ENCODE peak calls at places on chromosomes 3 and 15, in seven cellular contexts. One of them, this sample, is unnamed.
A peak's percentile ranks its signal among the peaks of the same experiment; 100 is the strongest.

GRCh38 chr15:64369078-64369607 is 12.1 kb downstream of the PCLAF start:
- DNase-seq in tibial artery: no peak
- DNase-seq in CD8-positive, alpha-beta T cell: no peak
- DNase-seq in ascending aorta: no peak
- DNase-seq in PC-3: no peak
- DNase-seq in heart left ventricle: no peak
- DNase-seq in uterus: no peak
- DNase-seq in this sample: no peak

GRCh38 chr3:41742127-41742526 is 219.8 kb downstream of the ULK4 start:
- DNase-seq in tibial artery: no peak
- DNase-seq in CD8-positive, alpha-beta T cell: no peak
- DNase-seq in ascending aorta: no peak
- DNase-seq in PC-3: no peak
- DNase-seq in heart left ventricle: no peak
- DNase-seq in uterus: no peak
- DNase-seq in this sample: no peak

GRCh38 chr3:8972614-8973013 is 9.3 kb upstream of the RAD18 start:
- DNase-seq in tibial artery: no peak
- DNase-seq in CD8-positive, alpha-beta T cell: no peak
- DNase-seq in ascending aorta: no peak
- DNase-seq in PC-3: peak; percentile 66
- DNase-seq in heart left ventricle: no peak
- DNase-seq in uterus: no peak
- DNase-seq in this sample: no peak

GRCh38 chr3:181700168-181701087 is 11.3 kb upstream of the SOX2 start:
- DNase-seq in tibial artery: no peak
- DNase-seq in CD8-positive, alpha-beta T cell: peak; percentile 35
- DNase-seq in ascending aorta: no peak
- DNase-seq in PC-3: peak; percentile 76
- DNase-seq in heart left ventricle: no peak
- DNase-seq in uterus: peak; percentile 43
- DNase-seq in this sample: peak; percentile 79

GRCh38 chr15:99584081-99584600 is 18.4 kb downstream of the MEF2A start:
- DNase-seq in tibial artery: no peak
- DNase-seq in CD8-positive, alpha-beta T cell: no peak
- DNase-seq in ascending aorta: no peak
- DNase-seq in PC-3: no peak
- DNase-seq in heart left ventricle: no peak
- DNase-seq in uterus: no peak
- DNase-seq in this sample: no peak

GRCh38 chr3:11591401-11592266 is 52.1 kb downstream of the VGLL4 start:
- DNase-seq in tibial artery: peak; percentile 82
- DNase-seq in CD8-positive, alpha-beta T cell: no peak
- DNase-seq in ascending aorta: no peak
- DNase-seq in PC-3: peak; percentile 50
- DNase-seq in heart left ventricle: no peak
- DNase-seq in uterus: peak; percentile 54
- DNase-seq in this sample: no peak

GRCh38 chr3:9793161-9793781 is 389 bp downstream of the ARPC4 start:
- DNase-seq in tibial artery: no peak
- DNase-seq in CD8-positive, alpha-beta T cell: no peak
- DNase-seq in ascending aorta: no peak
- DNase-seq in PC-3: peak; percentile 26
- DNase-seq in heart left ventricle: no peak
- DNase-seq in uterus: no peak
- DNase-seq in this sample: peak; percentile 50

GRCh38 chr3:72548992-72549391 is 299.3 kb downstream of the SHQ1 start:
- DNase-seq in tibial artery: no peak
- DNase-seq in CD8-positive, alpha-beta T cell: no peak
- DNase-seq in ascending aorta: no peak
- DNase-seq in PC-3: no peak
- DNase-seq in heart left ventricle: no peak
- DNase-seq in uterus: no peak
- DNase-seq in this sample: no peak

GRCh38 chr3:4994823-4995499 is 15.7 kb downstream of the BHLHE40 start:
- DNase-seq in tibial artery: peak; percentile 95
- DNase-seq in CD8-positive, alpha-beta T cell: no peak
- DNase-seq in ascending aorta: peak; percentile 84
- DNase-seq in PC-3: peak; percentile 92
- DNase-seq in heart left ventricle: peak; percentile 86
- DNase-seq in uterus: peak; percentile 66
- DNase-seq in this sample: no peak

GRCh38 chr3:49173116-49173791 is 1.9 kb downstream of the KLHDC8B start:
- DNase-seq in tibial artery: no peak
- DNase-seq in CD8-positive, alpha-beta T cell: no peak
- DNase-seq in ascending aorta: no peak
- DNase-seq in PC-3: no peak
- DNase-seq in heart left ventricle: peak; percentile 80
- DNase-seq in uterus: peak; percentile 55
- DNase-seq in this sample: no peak

GRCh38 chr3:131840151-131840797 is 194.5 kb downstream of the CPNE4 start:
- DNase-seq in tibial artery: no peak
- DNase-seq in CD8-positive, alpha-beta T cell: no peak
- DNase-seq in ascending aorta: no peak
- DNase-seq in PC-3: peak; percentile 53
- DNase-seq in heart left ventricle: no peak
- DNase-seq in uterus: no peak
- DNase-seq in this sample: no peak

GRCh38 chr3:39158138-39158715 is 4.8 kb upstream of the CSRNP1 start:
- DNase-seq in tibial artery: no peak
- DNase-seq in CD8-positive, alpha-beta T cell: no peak
- DNase-seq in ascending aorta: no peak
- DNase-seq in PC-3: no peak
- DNase-seq in heart left ventricle: no peak
- DNase-seq in uterus: no peak
- DNase-seq in this sample: no peak

GRCh38 chr3:50627407-50628051 is 10.6 kb downstream of the MAPKAPK3 start:
- DNase-seq in tibial artery: no peak
- DNase-seq in CD8-positive, alpha-beta T cell: no peak
- DNase-seq in ascending aorta: no peak
- DNase-seq in PC-3: peak; percentile 97
- DNase-seq in heart left ventricle: peak; percentile 73
- DNase-seq in uterus: no peak
- DNase-seq in this sample: no peak
- TF ChIP-seq CTCF in tibial artery: no peak
- TF ChIP-seq CTCF in CD8-positive, alpha-beta T cell: no peak
- TF ChIP-seq CTCF in ascending aorta: no peak
- TF ChIP-seq CTCF in PC-3: peak; percentile 64
- TF ChIP-seq CTCF in heart left ventricle: no peak
- TF ChIP-seq CTCF in uterus: no peak
- TF ChIP-seq CTCF in this sample: peak; percentile 25

GRCh38 chr15:23567921-23568320 is 2.4 kb downstream of the MKRN3 start:
- DNase-seq in tibial artery: no peak
- DNase-seq in CD8-positive, alpha-beta T cell: no peak
- DNase-seq in ascending aorta: no peak
- DNase-seq in PC-3: no peak
- DNase-seq in heart left ventricle: no peak
- DNase-seq in uterus: no peak
- DNase-seq in this sample: no peak

GRCh38 chr15:23564798-23565394 is 578 bp upstream of the MKRN3 start:
- DNase-seq in tibial artery: no peak
- DNase-seq in CD8-positive, alpha-beta T cell: no peak
- DNase-seq in ascending aorta: no peak
- DNase-seq in PC-3: no peak
- DNase-seq in heart left ventricle: no peak
- DNase-seq in uterus: no peak
- DNase-seq in this sample: peak; percentile 12

GRCh38 chr15:23561914-23562313 is 3.6 kb upstream of the MKRN3 start:
- DNase-seq in tibial artery: no peak
- DNase-seq in CD8-positive, alpha-beta T cell: no peak
- DNase-seq in ascending aorta: no peak
- DNase-seq in PC-3: no peak
- DNase-seq in heart left ventricle: no peak
- DNase-seq in uterus: no peak
- DNase-seq in this sample: no peak

GRCh38 chr15:23566070-23567050 is 886 bp downstream of the MKRN3 start:
- DNase-seq in tibial artery: no peak
- DNase-seq in CD8-positive, alpha-beta T cell: peak; percentile 49
- DNase-seq in ascending aorta: no peak
- DNase-seq in PC-3: peak; percentile 68
- DNase-seq in heart left ventricle: no peak
- DNase-seq in uterus: no peak
- DNase-seq in this sample: peak; percentile 88

DNA sequence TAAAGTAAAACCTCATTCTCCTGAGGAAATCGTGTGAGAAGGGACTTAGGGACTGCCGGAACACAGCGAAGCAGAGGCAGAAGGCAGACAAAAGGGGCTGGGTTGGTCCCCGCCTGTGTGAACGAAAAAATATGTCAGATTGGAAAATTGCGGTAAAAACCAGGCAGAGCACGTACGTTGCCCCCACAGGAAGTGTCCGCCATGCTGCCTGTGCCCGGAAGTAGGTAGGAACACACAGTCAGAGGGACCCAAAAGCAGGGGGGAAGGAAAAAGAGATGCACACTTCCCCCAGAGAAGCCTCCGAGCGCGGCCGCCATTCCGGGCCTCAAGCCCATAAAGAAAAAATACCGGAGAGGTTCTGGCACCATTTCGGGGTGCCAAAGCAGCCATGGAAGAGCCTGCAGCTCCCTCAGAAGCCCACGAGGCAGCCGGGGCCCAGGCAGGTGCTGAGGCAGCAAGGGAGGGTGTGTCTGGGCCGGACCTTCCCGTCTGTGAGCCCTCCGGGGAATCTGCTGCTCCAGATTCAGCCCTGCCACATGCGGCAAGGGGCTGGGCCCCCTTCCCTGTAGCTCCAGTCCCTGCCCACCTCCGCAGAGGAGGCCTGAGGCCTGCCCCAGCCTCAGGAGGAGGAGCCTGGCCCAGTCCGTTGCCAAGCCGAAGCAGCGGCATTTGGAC is at the start of gene MKRN3:
- DNase-seq in tibial artery: no peak
- DNase-seq in CD8-positive, alpha-beta T cell: peak; percentile 48
- DNase-seq in ascending aorta: no peak
- DNase-seq in PC-3: no peak
- DNase-seq in heart left ventricle: no peak
- DNase-seq in uterus: no peak
- DNase-seq in this sample: peak; percentile 88
- H3K4me3 ChIP-seq in tibial artery: peak within 1 kb of the TSS; percentile 19
- H3K4me3 ChIP-seq in CD8-positive, alpha-beta T cell: peak within 1 kb of the TSS; percentile 41
- H3K4me3 ChIP-seq in ascending aorta: no peak within 1 kb of the TSS
- H3K4me3 ChIP-seq in PC-3: peak within 1 kb of the TSS; percentile 5
- H3K4me3 ChIP-seq in heart left ventricle: peak within 1 kb of the TSS; percentile 32
- H3K4me3 ChIP-seq in uterus: no peak within 1 kb of the TSS
- H3K4me3 ChIP-seq in this sample: peak within 1 kb of the TSS; percentile 95

GRCh38 chr3:127428344-127429001 is 140.6 kb upstream of the PRR20G start:
- DNase-seq in tibial artery: no peak
- DNase-seq in CD8-positive, alpha-beta T cell: no peak
- DNase-seq in ascending aorta: no peak
- DNase-seq in PC-3: no peak
- DNase-seq in heart left ventricle: no peak
- DNase-seq in uterus: no peak
- DNase-seq in this sample: no peak
- H3K27me3 ChIP-seq in tibial artery: no peaks in the 10 kb centered on the region
- H3K27me3 ChIP-seq in CD8-positive, alpha-beta T cell: peaks cover 5% of the 10 kb centered on the region
- H3K27me3 ChIP-seq in ascending aorta: no peaks in the 10 kb centered on the region
- H3K27me3 ChIP-seq in PC-3: peaks cover 76% of the 10 kb centered on the region
- H3K27me3 ChIP-seq in heart left ventricle: peaks cover 22% of the 10 kb centered on the region
- H3K27me3 ChIP-seq in uterus: no peaks in the 10 kb centered on the region
- H3K27me3 ChIP-seq in this sample: no peaks in the 10 kb centered on the region

GRCh38 chr15:34714476-34715121 is 40.2 kb downstream of the GJD2 start:
- DNase-seq in tibial artery: no peak
- DNase-seq in CD8-positive, alpha-beta T cell: no peak
- DNase-seq in ascending aorta: no peak
- DNase-seq in PC-3: no peak
- DNase-seq in heart left ventricle: no peak
- DNase-seq in uterus: no peak
- DNase-seq in this sample: no peak
- TF ChIP-seq CTCF in tibial artery: no peak
- TF ChIP-seq CTCF in CD8-positive, alpha-beta T cell: no peak
- TF ChIP-seq CTCF in ascending aorta: no peak
- TF ChIP-seq CTCF in PC-3: no peak
- TF ChIP-seq CTCF in heart left ventricle: no peak
- TF ChIP-seq CTCF in uterus: no peak
- TF ChIP-seq CTCF in this sample: no peak

GRCh38 chr15:87502173-87502572 is 754.4 kb downstream of the NTRK3 start:
- DNase-seq in tibial artery: no peak
- DNase-seq in CD8-positive, alpha-beta T cell: no peak
- DNase-seq in ascending aorta: no peak
- DNase-seq in PC-3: no peak
- DNase-seq in heart left ventricle: no peak
- DNase-seq in uterus: no peak
- DNase-seq in this sample: no peak

GRCh38 chr15:87508086-87508485 is 748.5 kb downstream of the NTRK3 start:
- DNase-seq in tibial artery: no peak
- DNase-seq in CD8-positive, alpha-beta T cell: no peak
- DNase-seq in ascending aorta: no peak
- DNase-seq in PC-3: no peak
- DNase-seq in heart left ventricle: no peak
- DNase-seq in uterus: no peak
- DNase-seq in this sample: no peak
- H3K4me3 ChIP-seq in tibial artery: no peak overlapping the region
- H3K4me3 ChIP-seq in CD8-positive, alpha-beta T cell: no peak overlapping the region
- H3K4me3 ChIP-seq in ascending aorta: no peak overlapping the region
- H3K4me3 ChIP-seq in PC-3: no peak overlapping the region
- H3K4me3 ChIP-seq in heart left ventricle: no peak overlapping the region
- H3K4me3 ChIP-seq in uterus: no peak overlapping the region
- H3K4me3 ChIP-seq in this sample: no peak overlapping the region

GRCh38 chr15:57460208-57460816 is 84.0 kb downstream of the CGNL1 start:
- DNase-seq in tibial artery: no peak
- DNase-seq in CD8-positive, alpha-beta T cell: no peak
- DNase-seq in ascending aorta: no peak
- DNase-seq in PC-3: no peak
- DNase-seq in heart left ventricle: no peak
- DNase-seq in uterus: no peak
- DNase-seq in this sample: no peak

GRCh38 chr15:57457726-57458125 is 81.4 kb downstream of the CGNL1 start:
- DNase-seq in tibial artery: no peak
- DNase-seq in CD8-positive, alpha-beta T cell: no peak
- DNase-seq in ascending aorta: no peak
- DNase-seq in PC-3: no peak
- DNase-seq in heart left ventricle: no peak
- DNase-seq in uterus: no peak
- DNase-seq in this sample: no peak

GRCh38 chr15:57458255-57458850 is 82.0 kb downstream of the CGNL1 start:
- DNase-seq in tibial artery: no peak
- DNase-seq in CD8-positive, alpha-beta T cell: no peak
- DNase-seq in ascending aorta: no peak
- DNase-seq in PC-3: no peak
- DNase-seq in heart left ventricle: no peak
- DNase-seq in uterus: peak; percentile 56
- DNase-seq in this sample: no peak

GRCh38 chr15:57455969-57456368 is 79.7 kb downstream of the CGNL1 start:
- DNase-seq in tibial artery: no peak
- DNase-seq in CD8-positive, alpha-beta T cell: no peak
- DNase-seq in ascending aorta: no peak
- DNase-seq in PC-3: no peak
- DNase-seq in heart left ventricle: no peak
- DNase-seq in uterus: no peak
- DNase-seq in this sample: no peak

DNA sequence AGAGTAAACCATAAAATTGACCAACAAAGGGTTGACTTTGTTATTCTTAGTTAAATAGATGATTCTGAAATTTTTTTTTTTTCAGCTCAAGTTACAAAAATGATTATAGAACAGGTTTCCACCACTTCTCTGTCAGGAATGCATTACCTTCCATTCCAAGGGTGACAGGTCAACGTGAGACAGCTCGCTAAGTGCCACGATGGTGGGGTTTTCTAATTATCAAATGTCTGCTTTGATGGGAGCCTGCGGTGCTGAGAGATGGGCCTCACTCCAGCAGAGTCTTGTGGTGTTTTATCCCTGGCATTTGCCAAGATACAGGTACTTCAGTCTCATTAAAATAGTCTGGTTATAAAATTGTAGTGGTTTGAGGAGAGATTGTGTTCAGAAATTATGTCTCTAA is 80.3 kb downstream of the CGNL1 start:
- DNase-seq in tibial artery: no peak
- DNase-seq in CD8-positive, alpha-beta T cell: no peak
- DNase-seq in ascending aorta: no peak
- DNase-seq in PC-3: no peak
- DNase-seq in heart left ventricle: no peak
- DNase-seq in uterus: no peak
- DNase-seq in this sample: no peak
- H3K27me3 ChIP-seq in tibial artery: no peaks in the 10 kb centered on the region
- H3K27me3 ChIP-seq in CD8-positive, alpha-beta T cell: no peaks in the 10 kb centered on the region
- H3K27me3 ChIP-seq in ascending aorta: no peaks in the 10 kb centered on the region
- H3K27me3 ChIP-seq in PC-3: no peaks in the 10 kb centered on the region
- H3K27me3 ChIP-seq in heart left ventricle: no peaks in the 10 kb centered on the region
- H3K27me3 ChIP-seq in uterus: no peaks in the 10 kb centered on the region
- H3K27me3 ChIP-seq in this sample: no peaks in the 10 kb centered on the region